ENCODE peak calls at places on chromosomes 5 and 9, in nine cellular contexts. One of them, this sample, is unnamed.

GRCh38 chr5:143057580-143057999 is 287.4 kb downstream of the ARHGAP26 start:
- DNase-seq in ACHN: no peak
- DNase-seq in stimulated activated CD4-positive, alpha-beta T cell treated with anti-CD3 and anti-CD28 coated beads, Interleukin-15, amount 100 ng/mL, for 24 hours: no peak
- DNase-seq in A549: no peak
- DNase-seq in GM12892: no peak
- DNase-seq in HCT116: no peak
- DNase-seq in cardiac muscle cell: no peak
- DNase-seq in CMK: no peak
- DNase-seq in CD8-positive, alpha-beta memory T cell: no peak
- DNase-seq in this sample: no peak

GRCh38 chr9:136264046-136264802 is 18.6 kb upstream of the QSOX2 start:
- DNase-seq in A549: no peak
- DNase-seq in CD8-positive, alpha-beta memory T cell: no peak
- DNase-seq in stimulated activated CD4-positive, alpha-beta T cell treated with anti-CD3 and anti-CD28 coated beads, Interleukin-15, amount 100 ng/mL, for 24 hours: no peak
- DNase-seq in HCT116: no peak
- DNase-seq in ACHN: no peak
- DNase-seq in GM12892: no peak
- DNase-seq in cardiac muscle cell: no peak
- DNase-seq in CMK: no peak
- DNase-seq in this sample: no peak

GRCh38 chr9:35731415-35732184 is 395 bp downstream of the TLN1 start:
- DNase-seq in A549: peak
- DNase-seq in stimulated activated CD4-positive, alpha-beta T cell treated with anti-CD3 and anti-CD28 coated beads, Interleukin-15, amount 100 ng/mL, for 24 hours: peak
- DNase-seq in CD8-positive, alpha-beta memory T cell: no peak
- DNase-seq in cardiac muscle cell: no peak
- DNase-seq in GM12892: no peak
- DNase-seq in HCT116: no peak
- DNase-seq in CMK: no peak
- DNase-seq in ACHN: no peak
- DNase-seq in this sample: no peak

GRCh38 chr5:119551819-119552218 is 77.5 kb upstream of the FAM170A start:
- DNase-seq in CMK: no peak
- DNase-seq in cardiac muscle cell: no peak
- DNase-seq in ACHN: no peak
- DNase-seq in stimulated activated CD4-positive, alpha-beta T cell treated with anti-CD3 and anti-CD28 coated beads, Interleukin-15, amount 100 ng/mL, for 24 hours: no peak
- DNase-seq in GM12892: no peak
- DNase-seq in CD8-positive, alpha-beta memory T cell: no peak
- DNase-seq in A549: no peak
- DNase-seq in HCT116: no peak
- DNase-seq in this sample: no peak

GRCh38 chr5:154194348-154195329 is 4.1 kb downstream of the GALNT10 start:
- DNase-seq in HCT116: no peak
- DNase-seq in CMK: no peak
- DNase-seq in A549: no peak
- DNase-seq in CD8-positive, alpha-beta memory T cell: no peak
- DNase-seq in stimulated activated CD4-positive, alpha-beta T cell treated with anti-CD3 and anti-CD28 coated beads, Interleukin-15, amount 100 ng/mL, for 24 hours: no peak
- DNase-seq in GM12892: no peak
- DNase-seq in ACHN: no peak
- DNase-seq in cardiac muscle cell: peak
- DNase-seq in this sample: no peak

GRCh38 chr9:38432922-38433510 is 8.8 kb upstream of the IGFBPL1 start:
- DNase-seq in CMK: no peak
- DNase-seq in CD8-positive, alpha-beta memory T cell: peak
- DNase-seq in stimulated activated CD4-positive, alpha-beta T cell treated with anti-CD3 and anti-CD28 coated beads, Interleukin-15, amount 100 ng/mL, for 24 hours: peak
- DNase-seq in HCT116: peak
- DNase-seq in ACHN: peak
- DNase-seq in A549: peak
- DNase-seq in cardiac muscle cell: peak
- DNase-seq in GM12892: no peak
- DNase-seq in this sample: no peak

GRCh38 chr9:93299418-93300174 is 115.7 kb downstream of the WNK2 start:
- DNase-seq in CMK: no peak
- DNase-seq in cardiac muscle cell: no peak
- DNase-seq in ACHN: no peak
- DNase-seq in HCT116: no peak
- DNase-seq in GM12892: no peak
- DNase-seq in stimulated activated CD4-positive, alpha-beta T cell treated with anti-CD3 and anti-CD28 coated beads, Interleukin-15, amount 100 ng/mL, for 24 hours: no peak
- DNase-seq in CD8-positive, alpha-beta memory T cell: no peak
- DNase-seq in A549: no peak
- DNase-seq in this sample: no peak

GRCh38 chr9:79221084-79221483 is 350.7 kb upstream of the TLE4 start:
- DNase-seq in GM12892: no peak
- DNase-seq in A549: peak
- DNase-seq in CMK: no peak
- DNase-seq in ACHN: peak
- DNase-seq in cardiac muscle cell: no peak
- DNase-seq in stimulated activated CD4-positive, alpha-beta T cell treated with anti-CD3 and anti-CD28 coated beads, Interleukin-15, amount 100 ng/mL, for 24 hours: no peak
- DNase-seq in HCT116: no peak
- DNase-seq in CD8-positive, alpha-beta memory T cell: no peak
- DNase-seq in this sample: no peak

GRCh38 chr5:79611046-79611829 is 1.0 kb upstream of the TENT2 start:
- DNase-seq in HCT116: no peak
- DNase-seq in CD8-positive, alpha-beta memory T cell: no peak
- DNase-seq in stimulated activated CD4-positive, alpha-beta T cell treated with anti-CD3 and anti-CD28 coated beads, Interleukin-15, amount 100 ng/mL, for 24 hours: no peak
- DNase-seq in ACHN: no peak
- DNase-seq in cardiac muscle cell: no peak
- DNase-seq in CMK: no peak
- DNase-seq in GM12892: no peak
- DNase-seq in A549: no peak
- DNase-seq in this sample: no peak

GRCh38 chr9:1738511-1739100 is 276.5 kb upstream of the SMARCA2 start:
- DNase-seq in HCT116: no peak
- DNase-seq in A549: no peak
- DNase-seq in CMK: no peak
- DNase-seq in stimulated activated CD4-positive, alpha-beta T cell treated with anti-CD3 and anti-CD28 coated beads, Interleukin-15, amount 100 ng/mL, for 24 hours: no peak
- DNase-seq in GM12892: no peak
- DNase-seq in ACHN: no peak
- DNase-seq in CD8-positive, alpha-beta memory T cell: no peak
- DNase-seq in cardiac muscle cell: no peak
- DNase-seq in this sample: no peak

This sample was measured in activated CD4-positive, alpha-beta memory T cell treated with anti-CD3 and anti-CD28 coated beads for 36 hours.